ENCODE peak calls at places on chromosomes 4 and X, in ten cellular contexts. Q is NCI-H1092 treated with DMSO at 0.1 percent for 48 hours; O is substantia nigra; C is NCI-H510A; X is activated CD4-positive, alpha-beta T cell treated with anti-CD3 and anti-CD28 coated beads, Interleukin-2, amount 10 ng/mL, durations not matched to agents 7 days and 5 days; T is WTC11; G is cardiac muscle cell; Y is Caki2; M is IMR-90; R is activated CD8-positive, alpha-beta T cell treated with anti-CD3 and anti-CD28 coated beads, Interleukin-2, amount 10 ng/mL, durations not matched to agents 7 days and 5 days. N is an unnamed sample.
A peak's percentile ranks its signal among the peaks of the same experiment; 100 is the strongest.

GRCh38 chr4:22962186-22962786 is 269.5 kb downstream of the GBA3 start:
- DNase-seq in Q (peak; percentile 39), O (no peak), C (no peak), X (no peak), T (no peak), G (peak; percentile 30), Y (peak; percentile 41), M (peak; percentile 4), R (no peak), N (no peak)

GRCh38 chrX:32448320-32448719 is 763.0 kb downstream of the DMD start:
- DNase-seq in Q (no peak), O (no peak), C (no peak), X (peak; percentile 9), T (no peak), G (peak; percentile 0), Y (no peak), M (no peak), R (peak; percentile 20), N (no peak)

GRCh38 chr4:144647095-144647959 is 1.4 kb downstream of the HHIP start:
- DNase-seq in Q (no peak), O (peak; percentile 47), C (no peak), X (peak; percentile 39), T (peak; percentile 29), G (peak; percentile 51), Y (peak; percentile 37), M (peak; percentile 51), R (peak; percentile 54), N (no peak)

GRCh38 chr4:1985287-1985686 is 23.5 kb downstream of the NELFA start:
- DNase-seq in Q (no peak), O (no peak), C (no peak), X (no peak), T (no peak), G (no peak), Y (no peak), M (no peak), R (no peak), N (no peak)

GRCh38 chrX:46704767-46705386 is 54.0 kb downstream of the SLC9A7 start:
- DNase-seq in Q (no peak), O (no peak), C (no peak), X (peak; percentile 29), T (no peak), G (peak; percentile 42), Y (no peak), M (peak; percentile 60), R (peak; percentile 38), N (peak; percentile 26)

GRCh38 chr4:151218343-151218742 is 58.6 kb upstream of the PRSS48 start:
- DNase-seq in Q (no peak), O (no peak), C (no peak), X (no peak), T (no peak), G (peak; percentile 59), Y (no peak), M (peak; percentile 53), R (no peak), N (no peak)

GRCh38 chr4:152780267-152780811 is 585 bp downstream of the ARFIP1 start:
- DNase-seq in Q (no peak), O (no peak), C (no peak), X (no peak), T (no peak), G (peak; percentile 24), Y (no peak), M (peak; percentile 22), R (no peak), N (no peak)

GRCh38 chr4:53532521-53532920 is 58.8 kb downstream of the LNX1 start:
- DNase-seq in Q (no peak), O (no peak), C (no peak), X (no peak), T (no peak), G (peak; percentile 42), Y (no peak), M (peak; percentile 53), R (no peak), N (no peak)

GRCh38 chr4:27248829-27249228 is 388.2 kb downstream of the STIM2 start:
- DNase-seq in Q (no peak), O (no peak), C (no peak), X (no peak), T (no peak), G (no peak), Y (no peak), M (peak; percentile 24), R (no peak), N (no peak)

GRCh38 chrX:5306654-5307121 is 922.0 kb downstream of the NLGN4X start:
- DNase-seq in Q (no peak), O (no peak), C (no peak), X (no peak), T (no peak), G (no peak), Y (no peak), M (no peak), R (no peak), N (no peak)

GRCh38 chr4:169256101-169256612 is 14.6 kb downstream of the SH3RF1 start:
- DNase-seq in Q (no peak), O (no peak), C (no peak), X (no peak), T (no peak), G (no peak), Y (no peak), M (peak; percentile 51), R (no peak), N (no peak)

GRCh38 chr4:72846280-72847111 is 223.0 kb downstream of the COX18 start:
- DNase-seq in Q (no peak), O (no peak), C (peak; percentile 81), X (no peak), T (peak; percentile 72), G (peak; percentile 35), Y (peak; percentile 35), M (no peak), R (no peak), N (no peak)

GRCh38 chr4:183380901-183381300 is 58.7 kb upstream of the CLDN24 start:
- DNase-seq in Q (no peak), O (no peak), C (no peak), X (no peak), T (no peak), G (no peak), Y (no peak), M (no peak), R (no peak), N (no peak)

GRCh38 chrX:153934473-153935325 is at the start of gene NAA10:
- DNase-seq in Q (peak; percentile 72), O (peak; percentile 39), C (peak; percentile 62), X (peak; percentile 47), T (peak; percentile 62), G (peak; percentile 77), Y (peak; percentile 59), M (peak; percentile 63), R (peak; percentile 62), N (peak; percentile 63)

GRCh38 chr4:3476341-3476747 is 13.2 kb downstream of the DOK7 start:
- DNase-seq in Q (no peak), O (no peak), C (no peak), X (no peak), T (no peak), G (no peak), Y (no peak), M (no peak), R (no peak), N (no peak)

GRCh38 chr4:6090936-6091335 is 72.7 kb upstream of the C4orf50 start:
- DNase-seq in Q (no peak), O (no peak), C (no peak), X (no peak), T (no peak), G (no peak), Y (no peak), M (no peak), R (no peak), N (no peak)

N was measured in GM18507.